ENCODE peak calls at places on chromosomes 1 and 21, in six cellular contexts. X, Y, D, L, N and K are unnamed samples.

GRCh38 chr1:118335372-118335771 is 150.3 kb upstream of the SPAG17 start:
- DNase-seq in X (no peak), D (no peak), Y (no peak), L (no peak), N (no peak), K (no peak)

GRCh38 chr1:200226268-200226968 is 183.4 kb downstream of the ZNF281 start:
- DNase-seq in X (no peak), N (no peak), Y (no peak), L (no peak), D (no peak), K (no peak)

GRCh38 chr1:247295274-247295684 is 36.4 kb downstream of the ZNF496 start:
- DNase-seq in N (no peak), D (no peak), Y (no peak), L (no peak), X (no peak), K (no peak)

GRCh38 chr1:172704446-172705176 is 45.7 kb downstream of the FASLG start:
- DNase-seq in D (no peak), N (no peak), Y (no peak), X (no peak), L (no peak), K (no peak)

GRCh38 chr1:156926175-156926574 is 5.7 kb downstream of the LRRC71 start:
- DNase-seq in X (peak; percentile 74), D (no peak), N (peak; percentile 87), L (no peak), Y (peak; percentile 86), K (no peak)

GRCh38 chr21:28547795-28548194 is 444.9 kb downstream of the LTN1 start:
- DNase-seq in D (no peak), Y (no peak), N (no peak), X (no peak), L (no peak), K (no peak)

GRCh38 chr21:36966846-36967657 is 583 bp upstream of the HLCS start:
- DNase-seq in L (no peak), D (peak; percentile 42), X (no peak), N (no peak), Y (no peak), K (no peak)

GRCh38 chr1:147892731-147893214 is 9.8 kb upstream of the GJA8 start:
- DNase-seq in X (no peak), L (peak; percentile 28), D (no peak), N (no peak), Y (peak; percentile 50), K (no peak)

GRCh38 chr1:155003766-155004351 is 1.3 kb downstream of the ZBTB7B start:
- DNase-seq in L (peak; percentile 70), Y (no peak), N (peak; percentile 74), X (peak; percentile 76), D (no peak), K (no peak)

GRCh38 chr1:247119600-247120407 is 15.6 kb upstream of the ZNF669 start:
- DNase-seq in L (no peak), X (no peak), D (no peak), Y (no peak), N (no peak), K (no peak)

GRCh38 chr1:215673943-215674342 is 106.8 kb downstream of the KCTD3 start:
- DNase-seq in L (no peak), Y (no peak), D (no peak), N (no peak), X (no peak), K (no peak)

GRCh38 chr1:160884579-160884978 is 401 bp downstream of the ITLN1 start:
- DNase-seq in N (no peak), L (peak; percentile 15), Y (no peak), D (no peak), X (no peak), K (no peak)

GRCh38 chr1:97668945-97669344 is 251.9 kb downstream of the DPYD start:
- DNase-seq in Y (no peak), X (no peak), D (no peak), L (no peak), N (no peak), K (no peak)
- TF ChIP-seq CTCF in Y (peak; percentile 58), X (no peak), D (no peak), L (no peak), N (no peak), K (no peak)

GRCh38 chr1:3390291-3390690 is 64.2 kb upstream of the ARHGEF16 start:
- DNase-seq in N (no peak), Y (no peak), X (no peak), D (no peak), L (no peak), K (no peak)

GRCh38 chr1:3393987-3394920 is 60.2 kb upstream of the ARHGEF16 start:
- DNase-seq in L (no peak), D (no peak), N (no peak), Y (no peak), X (no peak), K (no peak)

GRCh38 chr1:3396411-3396810 is 58.1 kb upstream of the ARHGEF16 start:
- DNase-seq in L (no peak), D (no peak), Y (no peak), N (no peak), X (no peak), K (no peak)

GRCh38 chr1:3391711-3392110 is 62.8 kb upstream of the ARHGEF16 start:
- DNase-seq in L (no peak), D (no peak), X (no peak), N (no peak), Y (no peak), K (no peak)

GRCh38 chr1:3393024-3393986 is 61.2 kb upstream of the ARHGEF16 start:
- DNase-seq in X (peak; percentile 74), D (peak; percentile 62), Y (no peak), L (no peak), N (no peak), K (no peak)
- TF ChIP-seq CTCF in X (no peak), D (no peak), Y (no peak), L (no peak), N (no peak), K (no peak)

GRCh38 chr1:93531193-93531592 is 83.3 kb downstream of the FNBP1L start:
- DNase-seq in N (no peak), X (no peak), L (no peak), D (no peak), Y (no peak), K (no peak)
- TF ChIP-seq CTCF in N (no peak), X (no peak), L (no peak), D (no peak), Y (no peak), K (no peak)

GRCh38 chr1:44677201-44677520 is 2.6 kb downstream of the ARMH1 start:
- DNase-seq in L (peak; percentile 74), D (no peak), N (no peak), X (no peak), Y (peak; percentile 57), K (no peak)
- TF ChIP-seq CTCF in L (peak; percentile 69), D (peak; percentile 69), N (peak; percentile 16), X (peak; percentile 30), Y (peak; percentile 61), K (peak; percentile 41)

GRCh38 chr1:31714442-31715096 is 10.8 kb upstream of the COL16A1 start:
- DNase-seq in D (peak; percentile 64), X (peak; percentile 42), Y (peak; percentile 46), N (peak; percentile 57), L (peak; percentile 39), K (no peak)
- TF ChIP-seq CTCF in D (no peak), X (no peak), Y (no peak), N (peak; percentile 12), L (peak; percentile 77), K (no peak)

DNA sequence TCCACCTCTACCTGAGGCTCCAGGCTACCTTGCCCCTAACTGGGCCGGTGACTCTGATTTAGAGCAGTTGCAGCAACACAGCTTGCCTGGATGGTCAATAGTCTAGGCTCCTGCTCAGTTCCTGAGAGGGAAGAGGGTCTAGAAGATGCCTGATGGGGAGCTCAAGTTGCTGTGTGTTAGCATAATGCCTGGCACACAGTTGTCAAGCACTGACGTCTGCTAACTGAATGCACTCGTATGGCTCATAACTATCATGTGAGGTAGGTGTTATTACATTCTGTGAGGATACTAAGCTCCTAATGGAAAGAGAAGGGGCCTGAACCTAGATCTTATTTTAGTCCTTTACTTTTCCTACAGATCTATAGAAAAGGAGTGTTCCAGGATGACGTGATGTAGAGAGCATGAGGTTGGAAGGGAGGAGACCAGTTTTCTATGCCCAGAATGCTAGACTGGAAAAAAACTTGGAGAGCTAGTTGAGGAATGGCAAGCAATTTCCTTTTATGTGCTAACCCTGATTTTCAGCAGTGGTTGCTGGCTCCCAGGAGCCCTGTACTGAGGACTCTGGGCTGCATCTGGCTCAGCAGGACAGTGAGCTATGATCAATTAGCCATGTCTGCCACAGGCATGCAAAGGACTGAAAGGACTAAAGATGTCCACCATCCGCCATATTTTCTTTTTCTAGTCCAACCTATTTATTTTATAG is 30.0 kb downstream of the FAM78B start:
- DNase-seq in N (no peak), Y (no peak), X (no peak), L (no peak), D (no peak), K (no peak)
- TF ChIP-seq CTCF in N (no peak), Y (no peak), X (no peak), L (no peak), D (no peak), K (no peak)

DNA sequence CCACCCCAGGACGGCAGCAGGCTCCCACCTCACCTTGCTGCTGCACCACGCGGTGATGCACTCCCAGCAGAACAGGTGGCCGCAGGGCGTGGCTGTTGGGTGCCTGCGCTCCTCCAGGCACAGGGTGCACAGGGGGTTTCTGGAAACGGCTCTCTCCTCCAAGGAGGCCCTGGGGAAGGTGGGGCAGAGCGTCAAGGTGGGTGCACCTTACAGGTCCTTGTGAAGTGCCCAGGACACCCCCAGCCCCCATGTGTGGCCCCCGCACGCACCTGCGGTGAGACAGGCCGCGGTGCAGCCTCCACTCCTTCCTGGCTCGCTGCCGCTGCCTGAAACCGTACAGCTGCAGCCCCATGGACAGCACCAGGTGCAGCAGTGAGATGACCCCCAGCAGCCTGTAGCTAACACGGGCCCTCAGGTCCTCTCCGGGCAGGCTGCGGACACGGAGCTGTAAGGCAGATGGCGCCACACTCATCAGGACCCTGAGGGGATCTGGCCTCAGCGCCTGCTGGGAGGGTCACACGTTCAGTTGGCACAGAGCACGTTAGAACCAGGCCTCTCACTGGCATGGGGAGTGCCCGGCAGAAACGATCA is 5.8 kb downstream of the PEX10 start:
- DNase-seq in D (no peak), Y (peak; percentile 12), N (no peak), L (no peak), X (no peak), K (no peak)
- TF ChIP-seq CTCF in D (no peak), Y (no peak), N (no peak), L (peak; percentile 30), X (no peak), K (no peak)

GRCh38 chr1:52709016-52709415 is 10.9 kb upstream of the COA7 start:
- DNase-seq in L (no peak), D (no peak), X (no peak), N (no peak), Y (no peak), K (no peak)
- TF ChIP-seq CTCF in L (no peak), D (no peak), X (no peak), N (no peak), Y (no peak), K (no peak)